ENCODE peak calls at places on chromosome 21, in five cellular contexts. One of them, this sample, is unnamed.

GRCh38 chr21:34617753-34618339 is 2.9 kb upstream of the RCAN1 start:
- DNase-seq in HCT116: no peak
- DNase-seq in esophagus muscularis mucosa: no peak
- DNase-seq in HepG2: no peak
- DNase-seq in H1: no peak
- DNase-seq in this sample: no peak

GRCh38 chr21:15850645-15851044 is 120.9 kb downstream of the USP25 start:
- DNase-seq in HCT116: no peak
- DNase-seq in esophagus muscularis mucosa: no peak
- DNase-seq in HepG2: peak; percentile 1
- DNase-seq in H1: no peak
- DNase-seq in this sample: no peak

GRCh38 chr21:27569091-27569490 is 602.2 kb upstream of the ADAMTS5 start:
- DNase-seq in HCT116: no peak
- DNase-seq in esophagus muscularis mucosa: no peak
- DNase-seq in HepG2: no peak
- DNase-seq in H1: no peak
- DNase-seq in this sample: no peak

GRCh38 chr21:35291963-35292627 is 243.0 kb upstream of the RUNX1 start:
- DNase-seq in HCT116: no peak
- DNase-seq in esophagus muscularis mucosa: no peak
- DNase-seq in HepG2: no peak
- DNase-seq in H1: no peak
- DNase-seq in this sample: no peak

GRCh38 chr21:16794944-16795343 is 717.9 kb upstream of the CXADR start:
- DNase-seq in HCT116: no peak
- DNase-seq in esophagus muscularis mucosa: no peak
- DNase-seq in HepG2: peak; percentile 3
- DNase-seq in H1: no peak
- DNase-seq in this sample: no peak

GRCh38 chr21:34367320-34367935 is 3.6 kb downstream of the KCNE2 start:
- DNase-seq in HCT116: peak; percentile 54
- DNase-seq in esophagus muscularis mucosa: no peak
- DNase-seq in HepG2: peak; percentile 56
- DNase-seq in H1: peak; percentile 47
- DNase-seq in this sample: peak; percentile 64

GRCh38 chr21:19510057-19510456 is 1106.5 kb upstream of the TMPRSS15 start:
- DNase-seq in HCT116: no peak
- DNase-seq in esophagus muscularis mucosa: no peak
- DNase-seq in HepG2: no peak
- DNase-seq in H1: no peak
- DNase-seq in this sample: no peak

GRCh38 chr21:24290151-24290833 is 1317.0 kb downstream of the MRPL39 start:
- DNase-seq in HCT116: no peak
- DNase-seq in esophagus muscularis mucosa: no peak
- DNase-seq in HepG2: no peak
- DNase-seq in H1: no peak
- DNase-seq in this sample: no peak

GRCh38 chr21:34530264-34530663 is 18.3 kb upstream of the KCNE1 start:
- DNase-seq in HCT116: no peak
- DNase-seq in esophagus muscularis mucosa: no peak
- DNase-seq in HepG2: no peak
- DNase-seq in H1: no peak
- DNase-seq in this sample: no peak

GRCh38 chr21:34034369-34035014 is 38.9 kb upstream of the MRPS6 start:
- DNase-seq in HCT116: no peak
- DNase-seq in esophagus muscularis mucosa: no peak
- DNase-seq in HepG2: peak; percentile 43
- DNase-seq in H1: no peak
- DNase-seq in this sample: no peak

GRCh38 chr21:19529031-19529430 is 1125.4 kb upstream of the TMPRSS15 start:
- DNase-seq in HCT116: no peak
- DNase-seq in esophagus muscularis mucosa: no peak
- DNase-seq in HepG2: no peak
- DNase-seq in H1: no peak
- DNase-seq in this sample: no peak

GRCh38 chr21:30713786-30714185 is 4.8 kb downstream of the KRTAP21-3 start:
- DNase-seq in HCT116: no peak
- DNase-seq in esophagus muscularis mucosa: no peak
- DNase-seq in HepG2: no peak
- DNase-seq in H1: no peak
- DNase-seq in this sample: no peak

GRCh38 chr21:8997011-8997440 is 1524.4 kb upstream of the TPTE start:
- DNase-seq in HCT116: no peak
- DNase-seq in esophagus muscularis mucosa: no peak
- DNase-seq in HepG2: peak; percentile 78
- DNase-seq in H1: no peak
- DNase-seq in this sample: no peak

GRCh38 chr21:26888256-26888655 is 43.0 kb upstream of the ADAMTS1 start:
- DNase-seq in HCT116: no peak
- DNase-seq in esophagus muscularis mucosa: no peak
- DNase-seq in HepG2: no peak
- DNase-seq in H1: no peak
- DNase-seq in this sample: no peak

GRCh38 chr21:27841084-27841483 is 874.2 kb upstream of the ADAMTS5 start:
- DNase-seq in HCT116: no peak
- DNase-seq in esophagus muscularis mucosa: no peak
- DNase-seq in HepG2: no peak
- DNase-seq in H1: no peak
- DNase-seq in this sample: no peak

GRCh38 chr21:14699433-14700410 is 153.6 kb upstream of the SAMSN1 start:
- DNase-seq in HCT116: no peak
- DNase-seq in esophagus muscularis mucosa: no peak
- DNase-seq in HepG2: peak; percentile 68
- DNase-seq in H1: no peak
- DNase-seq in this sample: peak; percentile 43

GRCh38 chr21:44021064-44021463 is 9.0 kb downstream of the TRAPPC10 start:
- DNase-seq in HCT116: no peak
- DNase-seq in esophagus muscularis mucosa: no peak
- DNase-seq in HepG2: peak; percentile 61
- DNase-seq in H1: no peak
- DNase-seq in this sample: no peak

GRCh38 chr21:31447477-31447876 is 103.4 kb upstream of the TIAM1 start:
- DNase-seq in HCT116: no peak
- DNase-seq in esophagus muscularis mucosa: no peak
- DNase-seq in HepG2: no peak
- DNase-seq in H1: no peak
- DNase-seq in this sample: no peak

DNA sequence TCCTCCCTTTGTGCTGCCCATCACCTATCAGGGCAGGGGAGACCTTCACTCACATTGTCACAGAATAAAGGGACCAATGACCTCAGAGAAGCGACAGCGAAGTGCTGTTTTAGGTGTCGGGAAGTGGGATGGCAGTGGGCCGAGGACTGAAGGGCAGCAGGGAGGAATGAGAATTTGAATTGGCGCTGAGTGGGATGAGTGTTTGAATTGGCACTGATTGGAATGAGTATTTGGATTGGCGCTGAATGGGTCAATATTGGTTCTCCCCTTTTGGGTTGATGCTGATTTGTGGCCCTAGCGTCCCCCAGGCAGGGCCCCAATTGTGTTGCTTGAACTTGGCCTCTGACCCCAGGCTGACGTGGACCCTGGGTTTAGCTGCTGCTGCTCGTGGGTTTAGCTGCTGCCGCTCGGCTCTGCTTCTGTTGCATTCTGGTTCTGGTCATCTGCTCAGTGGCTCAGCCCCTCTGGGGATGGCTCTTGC is 12.4 kb upstream of the UMODL1 start:
- DNase-seq in HCT116: no peak
- DNase-seq in esophagus muscularis mucosa: no peak
- DNase-seq in HepG2: no peak
- DNase-seq in H1: no peak
- DNase-seq in this sample: no peak
- H3K27ac ChIP-seq in HCT116: no peak overlapping the region
- H3K27ac ChIP-seq in esophagus muscularis mucosa: no peak overlapping the region
- H3K27ac ChIP-seq in HepG2: no peak overlapping the region
- H3K27ac ChIP-seq in H1: no peak overlapping the region
- H3K27ac ChIP-seq in this sample: peak overlapping the region; percentile 84

GRCh38 chr21:37367301-37367757 is 756 bp downstream of the DYRK1A start:
- DNase-seq in HCT116: no peak
- DNase-seq in esophagus muscularis mucosa: no peak
- DNase-seq in HepG2: no peak
- DNase-seq in H1: no peak
- DNase-seq in this sample: no peak

GRCh38 chr21:37369307-37369854 is 2.8 kb downstream of the DYRK1A start:
- DNase-seq in HCT116: no peak
- DNase-seq in esophagus muscularis mucosa: no peak
- DNase-seq in HepG2: no peak
- DNase-seq in H1: no peak
- DNase-seq in this sample: no peak

GRCh38 chr21:37366488-37367300 is at the start of gene DYRK1A:
- DNase-seq in HCT116: peak; percentile 97
- DNase-seq in esophagus muscularis mucosa: peak; percentile 100
- DNase-seq in HepG2: peak; percentile 99
- DNase-seq in H1: peak; percentile 95
- DNase-seq in this sample: peak; percentile 98

GRCh38 chr21:37368536-37369279 is 2.1 kb downstream of the DYRK1A start:
- DNase-seq in HCT116: no peak
- DNase-seq in esophagus muscularis mucosa: no peak
- DNase-seq in HepG2: no peak
- DNase-seq in H1: no peak
- DNase-seq in this sample: no peak

DNA sequence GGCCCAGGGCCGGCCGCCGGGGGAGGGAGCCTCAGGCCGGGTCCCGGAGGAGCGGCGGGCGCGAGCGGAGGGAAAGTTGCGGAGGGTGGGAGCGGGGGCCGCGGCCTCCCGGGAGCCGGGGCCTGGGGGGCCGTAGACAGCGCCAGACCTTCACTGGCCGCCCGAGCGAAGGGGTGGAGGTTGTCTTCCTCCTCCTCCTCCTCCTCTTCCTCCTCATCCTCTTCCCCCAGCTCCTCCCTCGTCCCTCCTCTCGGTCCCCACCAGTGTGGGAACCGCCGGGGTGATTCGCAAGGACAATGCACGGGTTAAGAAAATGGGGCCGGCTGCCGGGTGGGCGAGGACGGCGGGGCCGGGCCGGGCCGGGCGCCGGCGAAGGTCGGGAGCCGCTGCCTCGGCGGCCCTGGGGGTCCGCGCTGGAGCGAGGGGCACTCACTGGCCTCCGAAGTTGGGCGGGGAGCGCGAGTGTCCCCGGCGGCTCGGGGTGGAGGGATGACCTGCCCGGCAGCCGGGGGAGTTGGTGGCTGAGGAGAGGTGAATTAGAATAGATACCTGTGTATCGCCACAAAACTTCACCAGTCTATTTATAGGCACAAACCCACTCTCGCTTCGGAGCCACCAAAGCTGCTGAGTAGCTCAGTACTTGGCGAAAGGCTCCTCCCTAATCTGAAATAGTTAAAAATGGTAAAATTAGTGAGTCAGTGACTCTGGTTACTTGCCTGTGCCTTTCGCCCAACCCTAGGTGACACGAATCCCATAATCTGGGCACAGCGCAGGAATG is 1.4 kb downstream of the DYRK1A start:
- DNase-seq in HCT116: no peak
- DNase-seq in esophagus muscularis mucosa: no peak
- DNase-seq in HepG2: no peak
- DNase-seq in H1: peak; percentile 61
- DNase-seq in this sample: peak; percentile 12
- TF ChIP-seq POLR2AphosphoS5 in HCT116: no peak
- TF ChIP-seq POLR2AphosphoS5 in esophagus muscularis mucosa: no peak
- TF ChIP-seq POLR2AphosphoS5 in HepG2: no peak
- TF ChIP-seq POLR2AphosphoS5 in H1: peak; percentile 61
- TF ChIP-seq POLR2AphosphoS5 in this sample: no peak

GRCh38 chr21:42623684-42624083 is 29.7 kb upstream of the PDE9A start:
- DNase-seq in HCT116: no peak
- DNase-seq in esophagus muscularis mucosa: no peak
- DNase-seq in HepG2: no peak
- DNase-seq in H1: no peak
- DNase-seq in this sample: no peak

GRCh38 chr21:42624095-42624830 is 29.2 kb upstream of the PDE9A start:
- DNase-seq in HCT116: no peak
- DNase-seq in esophagus muscularis mucosa: no peak
- DNase-seq in HepG2: peak; percentile 62
- DNase-seq in H1: no peak
- DNase-seq in this sample: no peak

GRCh38 chr21:42624936-42625335 is 28.5 kb upstream of the PDE9A start:
- DNase-seq in HCT116: no peak
- DNase-seq in esophagus muscularis mucosa: no peak
- DNase-seq in HepG2: no peak
- DNase-seq in H1: no peak
- DNase-seq in this sample: no peak

GRCh38 chr21:42627527-42628289 is 25.7 kb upstream of the PDE9A start:
- DNase-seq in HCT116: no peak
- DNase-seq in esophagus muscularis mucosa: no peak
- DNase-seq in HepG2: no peak
- DNase-seq in H1: no peak
- DNase-seq in this sample: no peak

GRCh38 chr21:42626171-42626570 is 27.2 kb upstream of the PDE9A start:
- DNase-seq in HCT116: no peak
- DNase-seq in esophagus muscularis mucosa: no peak
- DNase-seq in HepG2: no peak
- DNase-seq in H1: no peak
- DNase-seq in this sample: no peak
- TF ChIP-seq CTCF in HCT116: no peak
- TF ChIP-seq CTCF in esophagus muscularis mucosa: no peak
- TF ChIP-seq CTCF in HepG2: no peak
- TF ChIP-seq CTCF in H1: no peak
- TF ChIP-seq CTCF in this sample: no peak

GRCh38 chr21:45460611-45461368 is 55.8 kb downstream of the COL18A1 start:
- DNase-seq in HCT116: no peak
- DNase-seq in esophagus muscularis mucosa: no peak
- DNase-seq in HepG2: peak; percentile 55
- DNase-seq in H1: no peak
- DNase-seq in this sample: no peak
- H3K27ac ChIP-seq in HCT116: peak overlapping the region; percentile 2
- H3K27ac ChIP-seq in esophagus muscularis mucosa: no peak overlapping the region
- H3K27ac ChIP-seq in HepG2: peak overlapping the region; percentile 64
- H3K27ac ChIP-seq in H1: no peak overlapping the region
- H3K27ac ChIP-seq in this sample: no peak overlapping the region

GRCh38 chr21:42314616-42315295 is 453 bp downstream of the TFF3 start:
- DNase-seq in HCT116: no peak
- DNase-seq in esophagus muscularis mucosa: no peak
- DNase-seq in HepG2: peak; percentile 62
- DNase-seq in H1: peak; percentile 33
- DNase-seq in this sample: no peak

GRCh38 chr21:42317341-42317741 is 2.1 kb upstream of the TFF3 start:
- DNase-seq in HCT116: no peak
- DNase-seq in esophagus muscularis mucosa: no peak
- DNase-seq in HepG2: no peak
- DNase-seq in H1: peak; percentile 41
- DNase-seq in this sample: no peak

GRCh38 chr21:42313501-42313969 is 1.7 kb downstream of the TFF3 start:
- DNase-seq in HCT116: no peak
- DNase-seq in esophagus muscularis mucosa: no peak
- DNase-seq in HepG2: peak; percentile 8
- DNase-seq in H1: peak; percentile 61
- DNase-seq in this sample: no peak

GRCh38 chr21:42316891-42317290 is 1.7 kb upstream of the TFF3 start:
- DNase-seq in HCT116: no peak
- DNase-seq in esophagus muscularis mucosa: no peak
- DNase-seq in HepG2: no peak
- DNase-seq in H1: no peak
- DNase-seq in this sample: no peak

GRCh38 chr21:42315296-42315891 is at the start of gene TFF3:
- DNase-seq in HCT116: no peak
- DNase-seq in esophagus muscularis mucosa: no peak
- DNase-seq in HepG2: peak; percentile 84
- DNase-seq in H1: peak; percentile 43
- DNase-seq in this sample: peak; percentile 63
- TF ChIP-seq POLR2AphosphoS5 in HCT116: no peak
- TF ChIP-seq POLR2AphosphoS5 in esophagus muscularis mucosa: no peak
- TF ChIP-seq POLR2AphosphoS5 in HepG2: no peak
- TF ChIP-seq POLR2AphosphoS5 in H1: no peak
- TF ChIP-seq POLR2AphosphoS5 in this sample: peak; percentile 54